ENCODE peak calls at places on chromosomes 7 and 10, in eight cellular contexts. V, W, C, J, N, U, Q and O are unnamed samples.

GRCh38 chr7:100682228-100682741 is 8.7 kb downstream of the GNB2 start:
- DNase-seq in W (no peak), N (no peak), U (no peak), V (no peak), C (no peak), J (no peak), Q (no peak), O (no peak)

GRCh38 chr7:116727432-116728009 is 55.5 kb downstream of the MET start:
- DNase-seq in J (no peak), N (no peak), C (no peak), Q (no peak), V (no peak), W (no peak), U (no peak), O (no peak)

GRCh38 chr7:69177941-69178494 is 420.3 kb upstream of the AUTS2 start:
- DNase-seq in W (no peak), J (no peak), U (no peak), V (no peak), N (peak), Q (no peak), C (no peak), O (no peak)

GRCh38 chr7:114416089-114416990 is 1.7 kb downstream of the FOXP2 start:
- DNase-seq in V (no peak), Q (no peak), N (no peak), C (no peak), U (no peak), W (no peak), J (no peak), O (no peak)

GRCh38 chr7:148941598-148942280 is 57.6 kb upstream of the EZH2 start:
- DNase-seq in W (peak), J (peak), V (peak), N (peak), U (peak), C (peak), Q (peak), O (peak)

GRCh38 chr10:4725917-4726606 is 99.9 kb upstream of the AKR1E2 start:
- DNase-seq in Q (no peak), W (no peak), U (peak), V (no peak), J (peak), N (peak), C (peak), O (no peak)

GRCh38 chr10:97842658-97843295 is 6.9 kb upstream of the GOLGA7B start:
- DNase-seq in N (peak), Q (no peak), V (no peak), J (no peak), C (no peak), U (no peak), W (no peak), O (no peak)

GRCh38 chr10:86191686-86192085 is 174.9 kb downstream of the GRID1 start:
- DNase-seq in J (no peak), C (no peak), N (no peak), V (no peak), U (no peak), Q (no peak), W (no peak), O (no peak)

GRCh38 chr7:81626008-81626407 is 143.8 kb downstream of the HGF start:
- DNase-seq in W (no peak), V (no peak), C (no peak), Q (no peak), N (peak), J (no peak), U (no peak), O (no peak)

GRCh38 chr10:132257271-132257670 is 50.5 kb downstream of the STK32C start:
- DNase-seq in W (no peak), C (no peak), U (peak), V (no peak), Q (no peak), N (peak), J (no peak), O (no peak)

GRCh38 chr7:151327659-151328058 is 14.0 kb upstream of the NUB1 start:
- DNase-seq in J (no peak), U (no peak), V (no peak), W (no peak), Q (no peak), C (no peak), N (no peak), O (no peak)

GRCh38 chr7:158356454-158356853 is 231.2 kb downstream of the PTPRN2 start:
- DNase-seq in N (no peak), W (no peak), U (no peak), C (no peak), Q (no peak), J (no peak), V (peak), O (no peak)

GRCh38 chr10:77348711-77349110 is 288.9 kb downstream of the KCNMA1 start:
- DNase-seq in U (no peak), V (no peak), C (no peak), N (peak), J (no peak), W (no peak), Q (no peak), O (no peak)

GRCh38 chr7:27197137-27198042 is 2.5 kb downstream of the HOXA13 start:
- DNase-seq in W (no peak), V (no peak), Q (no peak), N (no peak), J (no peak), C (no peak), U (no peak), O (no peak)

GRCh38 chr7:151342811-151343210 is 1.2 kb downstream of the NUB1 start:
- DNase-seq in C (no peak), Q (no peak), J (no peak), W (no peak), V (no peak), U (no peak), N (no peak), O (no peak)

GRCh38 chr7:139619367-139619657 is 95.8 kb downstream of the CLEC2L start:
- DNase-seq in C (no peak), V (no peak), W (no peak), J (no peak), U (peak), Q (no peak), N (peak), O (no peak)

GRCh38 chr10:116444527-116445142 is 17.0 kb downstream of the PNLIPRP3 start:
- DNase-seq in C (peak), J (peak), V (no peak), U (peak), Q (no peak), W (no peak), N (peak), O (no peak)

GRCh38 chr7:73715648-73716317 is 3.7 kb downstream of the STX1A start:
- DNase-seq in N (peak), Q (no peak), J (peak), C (peak), V (no peak), W (no peak), U (peak), O (no peak)

GRCh38 chr7:112152186-112152585 is 54.0 kb downstream of the DOCK4 start:
- DNase-seq in U (no peak), V (no peak), J (no peak), W (no peak), N (no peak), Q (no peak), C (no peak), O (no peak)

GRCh38 chr10:132293416-132294195 is 14.1 kb downstream of the STK32C start:
- DNase-seq in N (no peak), J (no peak), Q (no peak), U (no peak), C (no peak), W (no peak), V (peak), O (no peak)

GRCh38 chr10:64316416-64316815 is 795.2 kb downstream of the REEP3 start:
- DNase-seq in C (no peak), Q (no peak), V (no peak), J (no peak), W (no peak), N (no peak), U (no peak), O (no peak)

GRCh38 chr7:117728858-117729257 is 144.4 kb downstream of the CTTNBP2 start:
- DNase-seq in J (no peak), Q (no peak), N (no peak), W (no peak), U (no peak), V (no peak), C (no peak), O (no peak)

GRCh38 chr10:34186740-34187139 is 628.4 kb downstream of the PARD3 start:
- DNase-seq in U (no peak), N (no peak), J (no peak), Q (no peak), V (no peak), W (no peak), C (no peak), O (no peak)

GRCh38 chr10:103171278-103171677 is 21.8 kb downstream of the NT5C2 start:
- DNase-seq in W (no peak), N (no peak), J (no peak), U (peak), C (no peak), V (no peak), Q (no peak), O (no peak)

GRCh38 chr10:103166527-103166926 is 26.5 kb downstream of the NT5C2 start:
- DNase-seq in V (no peak), U (no peak), N (no peak), J (no peak), C (no peak), Q (no peak), W (no peak), O (no peak)

DNA sequence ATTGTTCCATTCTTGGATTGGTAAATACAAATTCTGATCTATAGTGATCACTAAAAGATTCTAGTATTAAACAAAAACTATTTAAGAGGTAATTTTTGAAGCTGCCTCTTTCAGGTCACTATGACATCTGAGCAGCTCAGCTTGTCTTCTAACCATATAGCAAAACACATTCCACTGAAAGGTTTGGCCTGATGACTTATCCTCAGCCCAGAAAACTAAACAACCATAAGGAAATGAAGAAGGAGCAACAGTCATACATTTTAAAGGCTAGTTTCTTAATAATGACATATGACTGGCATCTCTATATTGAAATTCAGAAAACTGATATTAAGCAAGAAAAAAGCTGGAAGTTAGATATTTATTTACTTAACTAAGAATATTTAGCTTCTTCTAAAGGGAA is 24.6 kb downstream of the NT5C2 start:
- DNase-seq in N (no peak), V (no peak), C (no peak), Q (no peak), U (peak), W (no peak), J (no peak), O (no peak)
- H3K27ac ChIP-seq in N (no peak), V (no peak), C (no peak), Q (no peak), U (no peak), W (no peak), J (no peak), O (no peak)

DNA sequence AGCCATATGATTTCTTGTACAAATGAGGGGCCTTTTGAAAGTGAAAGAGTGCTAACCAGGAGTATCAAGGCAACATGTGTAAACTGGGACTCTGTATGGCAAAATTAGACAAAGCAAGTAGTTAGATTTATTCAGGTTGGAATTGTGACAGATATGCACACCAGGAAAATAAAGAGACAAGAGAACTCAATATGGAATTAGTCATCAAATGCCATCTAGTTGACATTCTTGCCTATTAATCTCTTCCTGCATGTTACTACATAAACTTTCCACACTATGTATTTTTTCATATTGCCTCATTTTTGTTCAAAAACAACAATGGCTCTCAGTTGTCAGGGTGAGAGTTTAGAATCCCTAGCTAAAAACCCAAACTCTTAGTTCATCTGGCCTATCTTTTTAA is 799.0 kb downstream of the NRG3 start:
- DNase-seq in U (no peak), N (no peak), V (no peak), C (no peak), W (no peak), Q (no peak), J (no peak), O (no peak)
- H3K27ac ChIP-seq in U (no peak), N (no peak), V (no peak), C (no peak), W (no peak), Q (no peak), J (no peak), O (no peak)

DNA sequence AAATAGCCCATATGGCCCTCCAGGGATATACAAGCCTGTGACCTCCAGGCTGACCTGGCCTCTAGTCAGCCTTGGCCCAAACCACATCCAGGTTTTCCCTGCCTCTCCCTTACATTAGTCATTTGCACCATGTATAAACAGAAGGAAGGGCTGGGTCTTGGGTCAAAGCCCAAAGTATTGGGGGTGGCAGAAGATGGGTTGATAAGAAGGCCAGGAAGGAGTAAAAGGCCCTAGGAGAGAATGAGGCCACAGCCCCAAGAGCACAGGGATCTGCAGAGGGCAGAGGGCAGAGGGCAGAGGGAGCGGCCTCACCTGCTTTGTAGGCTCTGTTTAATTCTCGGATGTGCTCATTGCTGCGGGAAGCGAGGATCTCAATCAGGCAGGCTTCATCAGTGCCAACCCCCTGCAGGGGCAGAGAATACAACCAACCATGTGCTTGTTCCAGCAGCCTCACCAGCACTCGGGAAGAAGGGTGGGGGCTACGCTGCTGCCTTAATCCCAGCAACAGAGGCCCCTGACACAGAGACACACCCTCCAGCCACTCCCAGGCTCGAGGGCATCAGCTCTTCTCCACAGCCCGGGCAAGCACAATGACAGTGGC is 31.3 kb downstream of the PLAC9 start:
- DNase-seq in C (no peak), N (peak), J (no peak), Q (no peak), W (no peak), U (peak), V (no peak), O (no peak)
- H3K27ac ChIP-seq in C (no peak), N (no peak), J (no peak), Q (no peak), W (no peak), U (peak), V (peak), O (no peak)

GRCh38 chr7:142280263-142280662 is 22.4 kb upstream of the PRSS58 start:
- DNase-seq in V (no peak), Q (no peak), C (no peak), N (no peak), W (no peak), U (no peak), J (no peak), O (no peak)
- H3K27ac ChIP-seq in V (no peak), Q (no peak), C (no peak), N (no peak), W (no peak), U (no peak), J (no peak), O (no peak)

GRCh38 chr10:89478739-89479116 is 56.7 kb downstream of the SLC16A12 start:
- DNase-seq in Q (no peak), W (no peak), V (no peak), J (no peak), C (no peak), U (no peak), N (peak), O (no peak)
- H3K27ac ChIP-seq in Q (no peak), W (no peak), V (peak), J (no peak), C (no peak), U (no peak), N (peak), O (no peak)

GRCh38 chr7:44064791-44065430 is 456 bp downstream of the PGAM2 start:
- DNase-seq in Q (no peak), W (no peak), V (peak), J (no peak), N (no peak), U (no peak), C (no peak), O (no peak)

GRCh38 chr7:44062903-44063295 is 2.5 kb downstream of the PGAM2 start:
- DNase-seq in U (no peak), C (no peak), N (no peak), J (no peak), Q (no peak), W (no peak), V (peak), O (no peak)

GRCh38 chr7:44062180-44062902 is 3.0 kb downstream of the PGAM2 start:
- DNase-seq in W (no peak), U (no peak), N (no peak), V (peak), Q (no peak), C (no peak), J (no peak), O (no peak)

GRCh38 chr7:44063894-44064651 is 1.3 kb downstream of the PGAM2 start:
- DNase-seq in Q (no peak), N (no peak), W (no peak), J (no peak), C (no peak), V (peak), U (no peak), O (no peak)

DNA sequence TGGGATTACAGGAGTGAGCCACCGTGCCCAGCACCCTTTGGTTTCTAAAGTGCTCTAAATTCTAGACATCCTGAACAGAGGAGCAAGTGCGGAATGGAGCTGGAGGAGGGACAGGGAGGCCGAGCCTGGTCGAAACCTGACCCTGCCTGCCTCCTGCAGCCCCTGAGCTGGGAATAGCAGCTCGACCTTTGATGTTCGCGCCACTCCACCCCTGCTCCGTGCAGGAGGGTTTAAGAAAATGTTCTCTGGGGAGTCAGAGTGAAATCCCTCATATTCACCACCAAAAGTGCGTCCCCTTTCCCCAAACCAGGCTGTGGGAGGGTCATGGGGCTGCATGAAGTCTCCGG is 1.8 kb downstream of the PGAM2 start:
- DNase-seq in W (no peak), V (peak), J (no peak), U (no peak), Q (no peak), C (no peak), N (no peak), O (no peak)
- H3K27ac ChIP-seq in W (no peak), V (no peak), J (no peak), U (peak), Q (no peak), C (no peak), N (peak), O (no peak)

DNA sequence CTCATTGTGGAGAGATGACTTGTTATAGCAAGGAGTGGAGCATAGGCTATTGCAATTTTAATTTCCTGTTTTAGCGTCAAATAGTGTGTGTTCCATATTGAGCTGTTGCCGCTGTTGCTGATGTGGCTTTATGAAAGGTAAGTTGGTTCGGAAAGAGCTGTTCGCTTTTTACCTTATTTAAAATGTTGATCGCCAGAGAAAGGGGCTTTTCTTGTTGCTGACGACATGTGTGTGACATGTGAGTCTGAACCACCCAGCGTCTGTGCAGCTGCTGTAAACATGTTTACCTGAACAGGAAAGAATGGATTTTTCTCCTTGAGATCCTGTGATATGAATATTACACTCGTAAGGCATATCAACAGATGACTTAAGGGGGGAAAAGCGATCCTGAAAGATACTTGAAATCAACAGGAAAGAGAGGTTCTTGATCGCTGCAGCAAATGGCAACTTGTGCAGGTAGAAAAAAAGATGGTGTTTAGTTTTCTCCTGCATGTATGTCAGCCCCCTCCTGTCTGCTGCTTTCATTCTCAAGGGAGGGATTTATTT is 2.5 kb downstream of the ZEB1 start:
- DNase-seq in V (no peak), W (peak), J (no peak), C (no peak), N (peak), U (no peak), Q (no peak), O (peak)
- H3K27ac ChIP-seq in V (peak), W (peak), J (peak), C (peak), N (peak), U (no peak), Q (no peak), O (peak)

GRCh38 chr7:107582906-107583305 is 2.9 kb downstream of the BCAP29 start:
- DNase-seq in N (peak), V (no peak), C (no peak), U (no peak), W (no peak), Q (no peak), J (no peak), O (no peak)

GRCh38 chr7:107579881-107580715 is at the start of gene BCAP29:
- DNase-seq in V (peak), Q (peak), C (peak), U (no peak), W (peak), J (no peak), N (peak), O (peak)

GRCh38 chr7:107581387-107582013 is 1.5 kb downstream of the BCAP29 start:
- DNase-seq in J (no peak), C (no peak), W (no peak), U (no peak), N (no peak), V (no peak), Q (no peak), O (no peak)

GRCh38 chr7:107579546-107579880 is 533 bp upstream of the BCAP29 start:
- DNase-seq in C (peak), Q (no peak), U (no peak), W (no peak), V (no peak), N (no peak), J (no peak), O (no peak)

GRCh38 chr7:107580716-107581383 is 804 bp downstream of the BCAP29 start:
- DNase-seq in V (no peak), Q (no peak), U (no peak), J (no peak), W (no peak), C (no peak), N (no peak), O (no peak)
- H3K27ac ChIP-seq in V (peak), Q (peak), U (peak), J (peak), W (peak), C (peak), N (peak), O (peak)

GRCh38 chr10:8618834-8619233 is 564.3 kb downstream of the GATA3 start:
- DNase-seq in W (no peak), V (no peak), N (no peak), Q (no peak), J (no peak), U (peak), C (no peak), O (no peak)
- H3K27ac ChIP-seq in W (no peak), V (no peak), N (no peak), Q (no peak), J (no peak), U (no peak), C (no peak), O (no peak)